ENCODE peak calls at places on chromosomes 7 and 10, in four cellular contexts. One of them, this sample, is unnamed.

GRCh38 chr10:89649051-89649450 is 4.0 kb upstream of the PANK1 start:
- DNase-seq in A549: no peak
- DNase-seq in HepG2: no peak
- DNase-seq in K562: no peak
- DNase-seq in this sample: no peak

GRCh38 chr7:80699656-80700318 is 61.3 kb downstream of the CD36 start:
- DNase-seq in A549: no peak
- DNase-seq in HepG2: no peak
- DNase-seq in K562: no peak
- DNase-seq in this sample: no peak

GRCh38 chr10:7767209-7767608 is 20.6 kb downstream of the KIN start:
- DNase-seq in A549: no peak
- DNase-seq in HepG2: no peak
- DNase-seq in K562: no peak
- DNase-seq in this sample: no peak

GRCh38 chr7:66099551-66100407 is 14.9 kb upstream of the CRCP start:
- DNase-seq in A549: peak
- DNase-seq in HepG2: no peak
- DNase-seq in K562: peak
- DNase-seq in this sample: peak

GRCh38 chr7:6640246-6640721 is 3.2 kb downstream of the ZNF316 start:
- DNase-seq in A549: no peak
- DNase-seq in HepG2: no peak
- DNase-seq in K562: peak
- DNase-seq in this sample: peak

GRCh38 chr10:128318868-128319267 is 192.6 kb upstream of the MKI67 start:
- DNase-seq in A549: no peak
- DNase-seq in HepG2: no peak
- DNase-seq in K562: no peak
- DNase-seq in this sample: no peak

GRCh38 chr7:151520419-151521229 is 929 bp upstream of the RHEB start:
- DNase-seq in A549: no peak
- DNase-seq in HepG2: no peak
- DNase-seq in K562: no peak
- DNase-seq in this sample: peak

GRCh38 chr7:130369831-130370230 is 10.5 kb upstream of the CPA1 start:
- DNase-seq in A549: no peak
- DNase-seq in HepG2: no peak
- DNase-seq in K562: no peak
- DNase-seq in this sample: no peak

GRCh38 chr7:107932851-107933250 is 41.9 kb downstream of the DLD start:
- DNase-seq in A549: no peak
- DNase-seq in HepG2: no peak
- DNase-seq in K562: no peak
- DNase-seq in this sample: no peak

GRCh38 chr7:9719303-9719702 is 1254.4 kb upstream of the PHF14 start:
- DNase-seq in A549: no peak
- DNase-seq in HepG2: no peak
- DNase-seq in K562: no peak
- DNase-seq in this sample: no peak

GRCh38 chr7:38831262-38831661 is 77.7 kb downstream of the VPS41 start:
- DNase-seq in A549: no peak
- DNase-seq in HepG2: no peak
- DNase-seq in K562: no peak
- DNase-seq in this sample: no peak

GRCh38 chr7:50649259-50649885 is 84.2 kb upstream of the DDC start:
- DNase-seq in A549: no peak
- DNase-seq in HepG2: no peak
- DNase-seq in K562: no peak
- DNase-seq in this sample: no peak

GRCh38 chr10:43078175-43078985 is 1.5 kb downstream of the RET start:
- DNase-seq in A549: no peak
- DNase-seq in HepG2: no peak
- DNase-seq in K562: peak
- DNase-seq in this sample: no peak

GRCh38 chr7:77989981-77990566 is 191.5 kb downstream of the PHTF2 start:
- DNase-seq in A549: no peak
- DNase-seq in HepG2: no peak
- DNase-seq in K562: peak
- DNase-seq in this sample: peak

GRCh38 chr7:65925040-65925439 is 52.2 kb downstream of the VKORC1L1 start:
- DNase-seq in A549: no peak
- DNase-seq in HepG2: peak
- DNase-seq in K562: peak
- DNase-seq in this sample: no peak

GRCh38 chr10:133277277-133277992 is 767 bp upstream of the ADAM8 start:
- DNase-seq in A549: no peak
- DNase-seq in HepG2: no peak
- DNase-seq in K562: no peak
- DNase-seq in this sample: no peak

GRCh38 chr10:71486465-71487114 is 89.9 kb downstream of the CDH23 start:
- DNase-seq in A549: no peak
- DNase-seq in HepG2: peak
- DNase-seq in K562: peak
- DNase-seq in this sample: peak

GRCh38 chr10:103859161-103860141 is 4.1 kb upstream of the SH3PXD2A start:
- DNase-seq in A549: peak
- DNase-seq in HepG2: peak
- DNase-seq in K562: peak
- DNase-seq in this sample: peak

GRCh38 chr7:143345428-143345900 is 17.0 kb downstream of the FAM131B start:
- DNase-seq in A549: peak
- DNase-seq in HepG2: no peak
- DNase-seq in K562: peak
- DNase-seq in this sample: peak

GRCh38 chr7:155408657-155409586 is 49.0 kb upstream of the EN2 start:
- DNase-seq in A549: no peak
- DNase-seq in HepG2: peak
- DNase-seq in K562: no peak
- DNase-seq in this sample: peak
- TF ChIP-seq HMGXB4 in A549: no peak
- TF ChIP-seq HMGXB4 in HepG2: no peak
- TF ChIP-seq HMGXB4 in K562: no peak
- TF ChIP-seq HMGXB4 in this sample: no peak

GRCh38 chr10:61136151-61136550 is 192.2 kb upstream of the RHOBTB1 start:
- DNase-seq in A549: no peak
- DNase-seq in HepG2: peak
- DNase-seq in K562: no peak
- DNase-seq in this sample: no peak

GRCh38 chr10:61138728-61139127 is 194.7 kb upstream of the RHOBTB1 start:
- DNase-seq in A549: no peak
- DNase-seq in HepG2: no peak
- DNase-seq in K562: no peak
- DNase-seq in this sample: no peak

GRCh38 chr10:61139230-61139928 is 195.4 kb upstream of the RHOBTB1 start:
- DNase-seq in A549: no peak
- DNase-seq in HepG2: no peak
- DNase-seq in K562: no peak
- DNase-seq in this sample: peak

GRCh38 chr10:61142987-61143386 is 199.0 kb upstream of the RHOBTB1 start:
- DNase-seq in A549: no peak
- DNase-seq in HepG2: no peak
- DNase-seq in K562: peak
- DNase-seq in this sample: no peak

GRCh38 chr10:61140765-61141392 is 196.9 kb upstream of the RHOBTB1 start:
- DNase-seq in A549: peak
- DNase-seq in HepG2: peak
- DNase-seq in K562: peak
- DNase-seq in this sample: no peak
- TF ChIP-seq HMGXB4 in A549: no peak
- TF ChIP-seq HMGXB4 in HepG2: no peak
- TF ChIP-seq HMGXB4 in K562: no peak
- TF ChIP-seq HMGXB4 in this sample: no peak

GRCh38 chr10:129951251-129951808 is 12.7 kb downstream of the EBF3 start:
- DNase-seq in A549: no peak
- DNase-seq in HepG2: no peak
- DNase-seq in K562: no peak
- DNase-seq in this sample: no peak
- TF ChIP-seq HMGXB4 in A549: no peak
- TF ChIP-seq HMGXB4 in HepG2: no peak
- TF ChIP-seq HMGXB4 in K562: no peak
- TF ChIP-seq HMGXB4 in this sample: no peak

GRCh38 chr7:153942036-153942435 is 110.2 kb upstream of the DPP6 start:
- DNase-seq in A549: no peak
- DNase-seq in HepG2: no peak
- DNase-seq in K562: no peak
- DNase-seq in this sample: no peak

GRCh38 chr7:153941061-153941460 is 111.1 kb upstream of the DPP6 start:
- DNase-seq in A549: no peak
- DNase-seq in HepG2: no peak
- DNase-seq in K562: no peak
- DNase-seq in this sample: no peak

GRCh38 chr7:153939654-153940053 is 112.5 kb upstream of the DPP6 start:
- DNase-seq in A549: no peak
- DNase-seq in HepG2: no peak
- DNase-seq in K562: no peak
- DNase-seq in this sample: no peak

GRCh38 chr7:153948055-153948454 is 104.1 kb upstream of the DPP6 start:
- DNase-seq in A549: no peak
- DNase-seq in HepG2: no peak
- DNase-seq in K562: no peak
- DNase-seq in this sample: no peak

DNA sequence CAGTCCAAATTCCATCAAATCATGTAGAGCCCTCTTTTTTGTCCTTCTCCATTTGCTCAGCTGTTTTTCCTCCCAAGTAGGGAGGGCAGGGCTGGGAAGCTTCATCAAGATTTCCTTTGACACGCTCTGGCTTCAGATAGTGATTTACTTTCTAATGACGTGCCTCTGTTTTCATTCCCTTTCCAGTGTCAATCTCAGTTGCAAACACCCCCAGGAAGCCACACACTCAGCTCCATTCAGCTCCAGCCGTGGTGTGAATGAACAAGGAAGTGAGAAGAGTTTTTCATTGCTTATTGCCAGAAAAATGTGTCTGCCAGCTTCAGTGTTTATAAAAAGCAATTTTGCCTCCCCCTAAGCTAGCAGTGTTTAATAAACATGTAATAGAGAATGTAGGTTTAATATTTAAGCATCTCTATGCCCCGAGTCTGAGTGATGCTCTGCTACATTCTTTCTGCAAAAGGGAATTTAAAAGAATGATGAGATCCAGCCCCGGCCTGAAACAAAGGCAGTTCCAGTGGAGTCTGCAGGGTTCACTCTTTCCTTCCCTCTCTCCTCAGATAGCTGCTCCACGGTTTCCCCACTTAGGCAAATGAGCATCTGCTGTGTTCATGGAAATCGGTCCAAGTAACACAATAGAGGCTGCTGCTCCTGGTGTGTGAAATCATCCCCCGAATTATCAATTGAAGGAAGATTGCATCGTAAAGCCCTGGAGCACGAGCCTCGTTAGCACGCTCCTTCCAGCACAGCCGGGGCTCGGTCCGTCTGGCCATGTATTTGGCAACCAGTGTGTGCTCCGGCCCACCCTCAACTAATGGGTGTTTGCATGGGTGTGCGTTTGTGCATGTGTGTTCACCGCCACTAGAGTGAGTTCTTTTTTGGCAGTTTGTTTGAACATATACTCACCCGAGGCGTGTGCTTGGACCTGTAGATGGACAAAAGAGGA is 108.5 kb upstream of the DPP6 start:
- DNase-seq in A549: no peak
- DNase-seq in HepG2: no peak
- DNase-seq in K562: no peak
- DNase-seq in this sample: no peak
- TF ChIP-seq HMGXB4 in A549: no peak
- TF ChIP-seq HMGXB4 in HepG2: no peak
- TF ChIP-seq HMGXB4 in K562: no peak
- TF ChIP-seq HMGXB4 in this sample: no peak

DNA sequence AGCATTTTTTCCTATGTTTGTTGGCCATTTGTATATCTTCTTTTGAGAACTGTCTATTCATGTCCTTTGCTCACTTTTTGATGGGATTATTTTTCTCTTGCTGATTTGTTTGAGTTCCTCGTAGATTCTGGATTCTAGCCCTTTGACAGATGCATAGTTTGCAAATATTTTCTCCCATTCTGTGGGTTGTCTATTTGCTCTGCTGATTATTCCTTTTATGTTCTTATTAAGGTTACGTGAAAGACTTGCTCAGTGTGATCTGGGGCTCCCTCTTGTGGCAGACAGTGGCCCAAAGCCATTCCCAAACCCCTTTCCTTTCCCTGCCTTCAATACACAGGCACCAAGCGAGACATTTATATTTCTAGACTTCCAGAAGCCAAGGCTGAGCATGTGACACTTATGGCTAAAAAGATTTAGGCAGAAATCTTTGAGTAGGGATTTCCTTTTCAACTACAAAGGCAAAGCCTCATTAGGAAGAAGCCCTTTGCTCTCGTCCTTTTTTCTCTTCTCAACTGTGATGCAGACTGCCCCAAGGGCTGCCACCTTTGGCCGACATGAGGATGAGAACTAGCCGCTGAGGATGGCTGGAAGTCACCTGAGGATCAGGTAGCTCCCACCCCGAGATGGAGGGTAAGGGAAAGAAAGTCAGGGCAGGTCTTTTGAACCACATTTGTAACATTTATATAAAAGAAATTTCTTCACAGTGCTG is 23.6 kb downstream of the ST8SIA6 start:
- DNase-seq in A549: peak
- DNase-seq in HepG2: peak
- DNase-seq in K562: peak
- DNase-seq in this sample: peak
- TF ChIP-seq HMGXB4 in A549: no peak
- TF ChIP-seq HMGXB4 in HepG2: no peak
- TF ChIP-seq HMGXB4 in K562: no peak
- TF ChIP-seq HMGXB4 in this sample: no peak